ENCODE peak calls at places on chromosomes 12 and 14, in seven cellular contexts. One of them, this sample, is unnamed.

GRCh38 chr12:21881950-21882349 is 59.3 kb downstream of the ABCC9 start:
- DNase-seq in AG04450: no peak
- DNase-seq in cardiac muscle cell: peak
- DNase-seq in HepG2: no peak
- DNase-seq in activated gamma-delta T cell: no peak
- DNase-seq in cerebellar cortex: no peak
- DNase-seq in MG63: no peak
- DNase-seq in this sample: no peak

GRCh38 chr14:68780358-68781160 is 12.3 kb downstream of the ZFP36L1 start:
- DNase-seq in AG04450: no peak
- DNase-seq in cardiac muscle cell: peak
- DNase-seq in HepG2: no peak
- DNase-seq in activated gamma-delta T cell: no peak
- DNase-seq in cerebellar cortex: peak
- DNase-seq in MG63: peak
- DNase-seq in this sample: no peak

GRCh38 chr14:42930058-42930457 is 1323.4 kb downstream of the LRFN5 start:
- DNase-seq in AG04450: peak
- DNase-seq in cardiac muscle cell: no peak
- DNase-seq in HepG2: no peak
- DNase-seq in activated gamma-delta T cell: no peak
- DNase-seq in cerebellar cortex: no peak
- DNase-seq in MG63: no peak
- DNase-seq in this sample: no peak

GRCh38 chr12:52582971-52583456 is 9.4 kb upstream of the KRT74 start:
- DNase-seq in AG04450: peak
- DNase-seq in cardiac muscle cell: peak
- DNase-seq in HepG2: peak
- DNase-seq in activated gamma-delta T cell: no peak
- DNase-seq in cerebellar cortex: peak
- DNase-seq in MG63: peak
- DNase-seq in this sample: no peak

GRCh38 chr12:46617167-46617566 is 208.6 kb downstream of the SLC38A4 start:
- DNase-seq in AG04450: no peak
- DNase-seq in cardiac muscle cell: peak
- DNase-seq in HepG2: no peak
- DNase-seq in activated gamma-delta T cell: no peak
- DNase-seq in cerebellar cortex: no peak
- DNase-seq in MG63: no peak
- DNase-seq in this sample: no peak

GRCh38 chr12:71552728-71553501 is 110.7 kb downstream of the ZFC3H1 start:
- DNase-seq in AG04450: no peak
- DNase-seq in cardiac muscle cell: no peak
- DNase-seq in HepG2: peak
- DNase-seq in activated gamma-delta T cell: no peak
- DNase-seq in cerebellar cortex: no peak
- DNase-seq in MG63: no peak
- DNase-seq in this sample: no peak

GRCh38 chr12:131061041-131061806 is 107.5 kb downstream of the ADGRD1 start:
- DNase-seq in AG04450: no peak
- DNase-seq in cardiac muscle cell: no peak
- DNase-seq in HepG2: no peak
- DNase-seq in activated gamma-delta T cell: no peak
- DNase-seq in cerebellar cortex: no peak
- DNase-seq in MG63: no peak
- DNase-seq in this sample: no peak

GRCh38 chr12:83389237-83389996 is 702.7 kb downstream of the TMTC2 start:
- DNase-seq in AG04450: no peak
- DNase-seq in cardiac muscle cell: no peak
- DNase-seq in HepG2: no peak
- DNase-seq in activated gamma-delta T cell: no peak
- DNase-seq in cerebellar cortex: no peak
- DNase-seq in MG63: no peak
- DNase-seq in this sample: no peak

GRCh38 chr12:107405436-107405835 is 280.2 kb upstream of the PWP1 start:
- DNase-seq in AG04450: no peak
- DNase-seq in cardiac muscle cell: no peak
- DNase-seq in HepG2: no peak
- DNase-seq in activated gamma-delta T cell: no peak
- DNase-seq in cerebellar cortex: peak
- DNase-seq in MG63: peak
- DNase-seq in this sample: no peak

GRCh38 chr12:31324845-31325523 is 966 bp downstream of the SINHCAF start:
- DNase-seq in AG04450: no peak
- DNase-seq in cardiac muscle cell: peak
- DNase-seq in HepG2: no peak
- DNase-seq in activated gamma-delta T cell: peak
- DNase-seq in cerebellar cortex: peak
- DNase-seq in MG63: peak
- DNase-seq in this sample: peak

GRCh38 chr14:48274826-48275225 is 599.4 kb upstream of the MDGA2 start:
- DNase-seq in AG04450: no peak
- DNase-seq in cardiac muscle cell: no peak
- DNase-seq in HepG2: no peak
- DNase-seq in activated gamma-delta T cell: no peak
- DNase-seq in cerebellar cortex: no peak
- DNase-seq in MG63: no peak
- DNase-seq in this sample: no peak

GRCh38 chr12:99444859-99445316 is 202.7 kb upstream of the GARIN6 start:
- DNase-seq in AG04450: no peak
- DNase-seq in cardiac muscle cell: no peak
- DNase-seq in HepG2: no peak
- DNase-seq in activated gamma-delta T cell: no peak
- DNase-seq in cerebellar cortex: no peak
- DNase-seq in MG63: no peak
- DNase-seq in this sample: peak

GRCh38 chr12:27252934-27253333 is 8.8 kb downstream of the STK38L start:
- DNase-seq in AG04450: no peak
- DNase-seq in cardiac muscle cell: no peak
- DNase-seq in HepG2: no peak
- DNase-seq in activated gamma-delta T cell: no peak
- DNase-seq in cerebellar cortex: no peak
- DNase-seq in MG63: no peak
- DNase-seq in this sample: no peak

GRCh38 chr12:15863984-15864383 is 18.2 kb upstream of the STRAP start:
- DNase-seq in AG04450: no peak
- DNase-seq in cardiac muscle cell: no peak
- DNase-seq in HepG2: no peak
- DNase-seq in activated gamma-delta T cell: no peak
- DNase-seq in cerebellar cortex: no peak
- DNase-seq in MG63: no peak
- DNase-seq in this sample: no peak

GRCh38 chr12:108821407-108822397 is 35.7 kb downstream of the SSH1 start:
- DNase-seq in AG04450: no peak
- DNase-seq in cardiac muscle cell: peak
- DNase-seq in HepG2: no peak
- DNase-seq in activated gamma-delta T cell: no peak
- DNase-seq in cerebellar cortex: no peak
- DNase-seq in MG63: no peak
- DNase-seq in this sample: no peak

This sample was measured in SJSA1.